ENCODE peak calls at places on chromosomes 16 and 17, in eight cellular contexts. I, J, R, M, W, A, T and F are unnamed samples.

GRCh38 chr17:42744283-42744805 is 496 bp downstream of the EZH1 start:
- DNase-seq in W (peak; percentile 21), M (no peak), A (no peak), I (peak; percentile 83), R (no peak), T (peak; percentile 91), J (no peak), F (peak; percentile 46)

GRCh38 chr16:88943131-88943664 is 33.8 kb downstream of the CBFA2T3 start:
- DNase-seq in A (no peak), M (no peak), T (no peak), J (no peak), R (no peak), W (no peak), I (no peak), F (no peak)

GRCh38 chr17:17381438-17382059 is 78.4 kb downstream of the NT5M start:
- DNase-seq in R (no peak), A (no peak), M (no peak), W (no peak), T (no peak), I (no peak), J (no peak), F (no peak)

GRCh38 chr16:88995194-88995593 is 18.2 kb upstream of the CBFA2T3 start:
- DNase-seq in A (no peak), T (no peak), R (no peak), M (no peak), I (no peak), W (no peak), J (no peak), F (no peak)

GRCh38 chr17:319266-319665 is 33.3 kb downstream of the RPH3AL start:
- DNase-seq in W (no peak), R (no peak), A (peak; percentile 41), J (no peak), M (no peak), T (no peak), I (no peak), F (no peak)

GRCh38 chr16:88283596-88283995 is 99.2 kb upstream of the ZNF469 start:
- DNase-seq in R (no peak), A (no peak), J (no peak), T (no peak), I (no peak), W (no peak), M (no peak), F (no peak)

GRCh38 chr17:76383645-76384221 is 676 bp upstream of the SPHK1 start:
- DNase-seq in M (peak; percentile 50), T (no peak), W (no peak), A (peak; percentile 88), R (peak; percentile 59), I (peak; percentile 66), J (no peak), F (no peak)

GRCh38 chr17:29760279-29760721 is 137.6 kb upstream of the CORO6 start:
- DNase-seq in T (no peak), J (no peak), W (no peak), A (no peak), I (no peak), R (no peak), M (peak; percentile 70), F (no peak)

GRCh38 chr17:7443499-7444485 is 1.1 kb upstream of the CHRNB1 start:
- DNase-seq in W (no peak), I (no peak), A (no peak), J (no peak), R (no peak), T (no peak), M (peak; percentile 57), F (no peak)

DNA sequence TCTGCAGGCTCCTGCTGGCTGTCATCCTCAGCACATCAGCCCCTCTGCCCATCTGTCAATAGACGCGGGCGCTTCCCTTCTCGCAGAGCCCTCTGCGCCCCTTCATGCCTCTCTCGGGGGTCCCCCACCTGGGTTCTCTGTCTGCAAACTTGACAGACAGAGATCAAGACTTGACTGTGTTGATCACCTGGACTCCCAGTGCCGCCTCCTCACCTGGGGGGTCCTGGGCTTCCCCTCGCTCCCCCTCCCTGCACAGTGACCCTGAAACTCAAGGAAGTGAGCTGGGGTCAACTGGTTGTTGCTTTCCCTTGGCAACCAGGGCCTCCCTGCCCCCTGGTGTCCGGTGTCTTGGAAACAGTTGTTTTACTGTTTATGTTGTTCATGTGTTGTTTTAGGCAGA is 31.9 kb downstream of the RNF213 start:
- DNase-seq in M (no peak), A (peak; percentile 44), J (no peak), I (no peak), R (peak; percentile 51), T (no peak), W (no peak), F (no peak)
- TF ChIP-seq CTCF in M (no peak), A (no peak), J (peak; percentile 57), I (no peak), R (peak; percentile 21), T (no peak), W (no peak), F (peak; percentile 7)

GRCh38 chr17:38637951-38638350 is 32.2 kb upstream of the SRCIN1 start:
- DNase-seq in A (peak; percentile 1), J (no peak), R (no peak), T (no peak), W (no peak), M (no peak), I (no peak), F (no peak)
- TF ChIP-seq CTCF in A (no peak), J (no peak), R (no peak), T (no peak), W (no peak), M (no peak), I (no peak), F (no peak)

DNA sequence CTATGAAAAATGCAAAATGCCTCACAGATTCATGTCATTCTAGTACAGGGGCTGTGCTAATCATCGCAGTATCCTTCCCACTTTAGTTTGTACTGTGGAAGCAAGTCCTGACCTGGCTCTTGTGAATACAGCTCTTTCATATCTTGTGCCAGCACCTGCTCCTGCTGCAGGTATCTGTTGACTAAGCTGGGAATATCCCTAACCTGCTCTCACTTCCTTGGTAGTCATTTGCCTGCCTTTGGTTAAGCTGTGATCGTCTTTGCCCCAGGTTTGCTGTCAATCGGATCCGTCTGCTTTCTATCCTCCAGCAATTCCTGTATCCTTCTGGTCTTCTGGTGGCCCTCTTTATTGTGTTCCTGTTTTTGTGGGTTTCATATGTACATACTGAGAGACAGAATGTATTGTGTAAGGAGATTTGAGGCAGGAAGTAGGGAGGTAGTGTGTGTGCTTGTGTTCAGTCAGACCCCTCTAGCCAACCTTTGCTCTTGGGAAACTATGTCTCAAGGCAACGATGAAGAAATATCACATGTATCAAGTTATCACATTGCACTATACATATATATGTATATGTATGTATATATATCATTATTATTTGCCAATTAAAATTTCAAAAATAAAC is 7.7 kb upstream of the GINS3 start:
- DNase-seq in J (no peak), R (no peak), A (no peak), I (no peak), T (no peak), W (no peak), M (no peak), F (no peak)
- TF ChIP-seq CTCF in J (no peak), R (no peak), A (no peak), I (no peak), T (no peak), W (no peak), M (no peak), F (no peak)

GRCh38 chr17:81667754-81668153 is 1.2 kb downstream of the CCDC137 start:
- DNase-seq in A (no peak), T (no peak), I (no peak), W (no peak), J (no peak), M (no peak), R (no peak), F (no peak)
- TF ChIP-seq CTCF in A (no peak), T (no peak), I (no peak), W (peak; percentile 55), J (no peak), M (no peak), R (no peak), F (peak; percentile 81)